ENCODE peak calls at places on chromosomes 11 and 22, in eight cellular contexts. X is amniotic stem cell; M is right cardiac atrium; P is amygdala; F is stimulated activated CD4-positive, alpha-beta T cell treated with anti-CD3 and anti-CD28 coated beads, Interleukin-15, amount 100 ng/mL, for 1 hour; B is EH; Y is KBM-7; L is fibroblast of lung. J is an unnamed sample.

GRCh38 chr11:10483584-10483983 is 28.5 kb downstream of the AMPD3 start:
- DNase-seq in P (no peak), M (no peak), F (no peak), L (no peak), B (no peak), X (no peak), Y (no peak), J (no peak)

GRCh38 chr22:42376721-42377177 is 55.5 kb downstream of the NFAM1 start:
- DNase-seq in X (no peak), M (peak; percentile 86), F (no peak), Y (no peak), L (peak; percentile 89), P (no peak), B (peak; percentile 70), J (no peak)

GRCh38 chr22:49968831-49969661 is 8.5 kb downstream of the PIM3 start:
- DNase-seq in M (peak; percentile 35), Y (no peak), L (no peak), B (no peak), X (no peak), F (no peak), P (no peak), J (peak; percentile 77)

GRCh38 chr11:32497951-32498350 is 62.6 kb upstream of the WT1 start:
- DNase-seq in B (no peak), P (no peak), M (no peak), L (no peak), Y (no peak), F (no peak), X (no peak), J (no peak)

GRCh38 chr11:3803726-3804510 is 4.4 kb upstream of the PGAP2 start:
- DNase-seq in B (peak; percentile 94), L (no peak), M (no peak), X (peak; percentile 17), F (no peak), P (no peak), Y (no peak), J (peak; percentile 97)

GRCh38 chr22:36017661-36018091 is 10.9 kb downstream of the RBFOX2 start:
- DNase-seq in P (no peak), Y (peak; percentile 90), B (no peak), F (no peak), X (no peak), M (no peak), L (no peak), J (no peak)

GRCh38 chr22:27212617-27213177 is 555.3 kb downstream of the MIAT start:
- DNase-seq in X (peak; percentile 65), F (no peak), B (peak; percentile 97), M (peak; percentile 74), P (no peak), Y (peak; percentile 1), L (peak; percentile 95), J (peak; percentile 88)

GRCh38 chr22:43319661-43320486 is 23.3 kb downstream of the SCUBE1 start:
- DNase-seq in M (no peak), Y (no peak), P (no peak), B (peak; percentile 33), L (no peak), X (no peak), F (no peak), J (no peak)

GRCh38 chr22:23282089-23282501 is 101.8 kb downstream of the BCR start:
- DNase-seq in L (peak; percentile 66), B (peak; percentile 82), F (no peak), M (peak; percentile 64), Y (no peak), P (peak; percentile 74), X (peak; percentile 16), J (peak; percentile 98)

GRCh38 chr11:94193288-94193687 is 64.6 kb downstream of the PANX1 start:
- DNase-seq in L (peak; percentile 77), F (no peak), X (peak; percentile 5), M (no peak), Y (no peak), B (peak; percentile 84), P (no peak), J (peak; percentile 65)

GRCh38 chr11:73141031-73141308 is 1.1 kb downstream of the FCHSD2 start:
- DNase-seq in F (peak; percentile 8), L (no peak), M (peak; percentile 24), X (no peak), B (no peak), Y (no peak), P (peak; percentile 68), J (peak; percentile 89)

GRCh38 chr11:120236169-120237107 is 3.5 kb upstream of the POU2F3 start:
- DNase-seq in M (no peak), F (no peak), P (no peak), B (peak; percentile 32), L (no peak), X (no peak), Y (no peak), J (no peak)

GRCh38 chr11:13207665-13208594 is 69.7 kb upstream of the BMAL1 start:
- DNase-seq in P (no peak), M (peak; percentile 48), F (no peak), B (peak; percentile 85), L (peak; percentile 88), Y (peak; percentile 63), X (peak; percentile 14), J (no peak)

GRCh38 chr11:45563801-45564200 is 101.6 kb downstream of the CHST1 start:
- DNase-seq in Y (no peak), B (no peak), F (no peak), L (no peak), P (no peak), X (no peak), M (no peak), J (no peak)

GRCh38 chr11:19089421-19089820 is 27.5 kb upstream of the ZDHHC13 start:
- DNase-seq in B (no peak), M (no peak), X (no peak), F (no peak), Y (no peak), L (no peak), P (no peak), J (no peak)

GRCh38 chr22:42321908-42322561 is 51.6 kb upstream of the TCF20 start:
- DNase-seq in B (no peak), X (no peak), F (no peak), P (no peak), M (no peak), L (no peak), Y (no peak), J (no peak)

GRCh38 chr11:125263268-125263790 is 98.8 kb downstream of the PKNOX2 start:
- DNase-seq in X (peak; percentile 14), M (peak; percentile 91), L (peak; percentile 99), P (peak; percentile 62), F (no peak), B (peak; percentile 99), Y (no peak), J (peak; percentile 88)

GRCh38 chr22:42708393-42708792 is 12.3 kb downstream of the A4GALT start:
- DNase-seq in Y (no peak), F (no peak), P (no peak), L (no peak), B (no peak), X (no peak), M (no peak), J (no peak)

GRCh38 chr11:112882494-112883381 is 78.5 kb upstream of the NCAM1 start:
- DNase-seq in P (no peak), M (peak; percentile 33), F (no peak), X (no peak), L (no peak), Y (no peak), B (no peak), J (no peak)

GRCh38 chr22:49871482-49871881 is 17.8 kb downstream of the ZBED4 start:
- DNase-seq in Y (no peak), P (no peak), M (no peak), B (peak; percentile 16), L (no peak), X (no peak), F (no peak), J (no peak)

GRCh38 chr22:31917227-31917921 is 27.0 kb upstream of the YWHAH start:
- DNase-seq in Y (no peak), B (no peak), L (no peak), M (no peak), P (peak; percentile 27), X (no peak), F (no peak), J (no peak)

J was measured in osteoblast.